ENCODE peak calls at places on chromosomes 11 and 22, in ten cellular contexts. H, G, F, O, S, A, M, X, W and Z are unnamed samples.

GRCh38 chr22:50326225-50326958 is 420 bp downstream of the DENND6B start:
- DNase-seq in H (no peak), G (no peak), F (no peak), O (no peak), S (no peak), A (no peak), M (no peak), X (no peak), W (no peak), Z (no peak)

GRCh38 chr11:80532633-80533232 is 1091.9 kb upstream of the TENM4 start:
- DNase-seq in H (no peak), G (no peak), F (no peak), O (no peak), S (no peak), A (no peak), M (no peak), X (no peak), W (no peak), Z (no peak)

GRCh38 chr11:35355102-35355749 is 64.1 kb downstream of the SLC1A2 start:
- DNase-seq in H (no peak), G (no peak), F (no peak), O (no peak), S (no peak), A (no peak), M (no peak), X (no peak), W (no peak), Z (no peak)

GRCh38 chr11:39443424-39444022 is 2015.9 kb downstream of the LRRC4C start:
- DNase-seq in H (no peak), G (no peak), F (no peak), O (no peak), S (no peak), A (no peak), M (no peak), X (no peak), W (no peak), Z (no peak)

GRCh38 chr11:1829039-1829820 is 5.6 kb upstream of the SYT8 start:
- DNase-seq in H (peak), G (no peak), F (no peak), O (peak), S (no peak), A (peak), M (no peak), X (no peak), W (peak), Z (peak)

GRCh38 chr22:16959345-16959930 is 48.6 kb downstream of the GAB4 start:
- DNase-seq in H (no peak), G (no peak), F (no peak), O (no peak), S (no peak), A (no peak), M (no peak), X (peak), W (no peak), Z (no peak)

GRCh38 chr11:7597620-7598019 is 75.7 kb downstream of the CYB5R2 start:
- DNase-seq in H (peak), G (no peak), F (no peak), O (no peak), S (no peak), A (no peak), M (no peak), X (peak), W (no peak), Z (peak)

GRCh38 chr11:78717031-78717430 is 142.4 kb upstream of the NARS2 start:
- DNase-seq in H (no peak), G (no peak), F (no peak), O (no peak), S (no peak), A (no peak), M (no peak), X (no peak), W (no peak), Z (no peak)

GRCh38 chr22:46605117-46605516 is 15.1 kb upstream of the GRAMD4 start:
- DNase-seq in H (no peak), G (no peak), F (no peak), O (no peak), S (no peak), A (no peak), M (no peak), X (no peak), W (no peak), Z (no peak)

GRCh38 chr11:33620423-33621120 is 80.1 kb downstream of the C11orf91 start:
- DNase-seq in H (no peak), G (peak), F (no peak), O (no peak), S (no peak), A (peak), M (no peak), X (peak), W (peak), Z (no peak)

GRCh38 chr22:45645526-45646414 is 25.9 kb upstream of the ATXN10 start:
- DNase-seq in H (peak), G (peak), F (peak), O (peak), S (peak), A (peak), M (no peak), X (peak), W (peak), Z (no peak)

GRCh38 chr11:113615098-113615497 is 91.0 kb downstream of the TMPRSS5 start:
- DNase-seq in H (no peak), G (no peak), F (no peak), O (no peak), S (no peak), A (no peak), M (no peak), X (no peak), W (no peak), Z (no peak)

GRCh38 chr11:35404397-35404775 is 15.0 kb downstream of the SLC1A2 start:
- DNase-seq in H (no peak), G (peak), F (no peak), O (peak), S (peak), A (peak), M (no peak), X (peak), W (peak), Z (no peak)

GRCh38 chr11:31808268-31808667 is 2.9 kb downstream of the PAX6 start:
- DNase-seq in H (no peak), G (no peak), F (no peak), O (no peak), S (no peak), A (no peak), M (no peak), X (no peak), W (no peak), Z (no peak)

GRCh38 chr11:34775417-34775888 is 140.7 kb downstream of the APIP start:
- DNase-seq in H (no peak), G (no peak), F (no peak), O (no peak), S (no peak), A (no peak), M (no peak), X (no peak), W (no peak), Z (no peak)

GRCh38 chr11:65556470-65557279 is 1.5 kb downstream of the LTBP3 start:
- DNase-seq in H (no peak), G (no peak), F (no peak), O (no peak), S (no peak), A (no peak), M (no peak), X (no peak), W (peak), Z (no peak)

GRCh38 chr11:36627471-36627870 is 29.4 kb upstream of the RAG2 start:
- DNase-seq in H (no peak), G (no peak), F (no peak), O (no peak), S (no peak), A (no peak), M (no peak), X (no peak), W (no peak), Z (no peak)

GRCh38 chr11:121452609-121453150 is at the start of gene SORL1-AS1:
- DNase-seq in H (no peak), G (no peak), F (no peak), O (no peak), S (peak), A (peak), M (no peak), X (peak), W (no peak), Z (no peak)

GRCh38 chr11:86660011-86660595 is 12.3 kb downstream of the ME3 start:
- DNase-seq in H (no peak), G (peak), F (no peak), O (no peak), S (no peak), A (peak), M (no peak), X (no peak), W (peak), Z (no peak)

GRCh38 chr22:43227231-43227630 is 40.3 kb upstream of the TTLL12 start:
- DNase-seq in H (no peak), G (no peak), F (no peak), O (no peak), S (no peak), A (no peak), M (no peak), X (no peak), W (no peak), Z (no peak)

GRCh38 chr22:47131611-47132427 is 369.4 kb downstream of the TBC1D22A start:
- DNase-seq in H (no peak), G (no peak), F (no peak), O (no peak), S (no peak), A (no peak), M (no peak), X (no peak), W (no peak), Z (no peak)

GRCh38 chr22:23220485-23221350 is 40.4 kb downstream of the BCR start:
- DNase-seq in H (no peak), G (peak), F (no peak), O (peak), S (peak), A (peak), M (no peak), X (no peak), W (peak), Z (no peak)

GRCh38 chr11:116984186-116984585 is 114.0 kb downstream of the SIK3 start:
- DNase-seq in H (no peak), G (peak), F (no peak), O (no peak), S (no peak), A (peak), M (no peak), X (no peak), W (peak), Z (no peak)

GRCh38 chr11:14500181-14500651 is 605 bp upstream of the COPB1 start:
- DNase-seq in H (no peak), G (peak), F (no peak), O (peak), S (peak), A (peak), M (no peak), X (peak), W (peak), Z (no peak)

GRCh38 chr11:120526241-120526640 is 14.7 kb downstream of the GRIK4 start:
- DNase-seq in H (no peak), G (no peak), F (no peak), O (no peak), S (no peak), A (no peak), M (no peak), X (no peak), W (no peak), Z (no peak)

GRCh38 chr11:74316772-74317505 is 5.5 kb upstream of the P4HA3 start:
- DNase-seq in H (no peak), G (peak), F (no peak), O (no peak), S (no peak), A (peak), M (no peak), X (no peak), W (peak), Z (no peak)

GRCh38 chr11:128039140-128040021 is 548.0 kb downstream of the ETS1 start:
- DNase-seq in H (peak), G (peak), F (no peak), O (no peak), S (peak), A (peak), M (no peak), X (peak), W (peak), Z (no peak)

GRCh38 chr11:34468209-34468841 is 29.6 kb downstream of the CAT start:
- DNase-seq in H (no peak), G (peak), F (peak), O (no peak), S (peak), A (peak), M (no peak), X (peak), W (peak), Z (no peak)

GRCh38 chr11:107999759-108000455 is 8.8 kb upstream of the CUL5 start:
- DNase-seq in H (no peak), G (peak), F (peak), O (no peak), S (peak), A (peak), M (no peak), X (no peak), W (peak), Z (no peak)

GRCh38 chr11:79006854-79007253 is 432.2 kb upstream of the NARS2 start:
- DNase-seq in H (no peak), G (no peak), F (no peak), O (peak), S (no peak), A (no peak), M (no peak), X (no peak), W (no peak), Z (no peak)

GRCh38 chr11:109424893-109425292 is 2.9 kb downstream of the C11orf87 start:
- DNase-seq in H (no peak), G (no peak), F (no peak), O (no peak), S (peak), A (no peak), M (no peak), X (no peak), W (no peak), Z (no peak)

GRCh38 chr11:63608353-63609345 is 5.6 kb downstream of the PLAAT3 start:
- DNase-seq in H (no peak), G (peak), F (no peak), O (no peak), S (peak), A (peak), M (no peak), X (no peak), W (peak), Z (no peak)

GRCh38 chr22:27391092-27391770 is 410.3 kb downstream of the MN1 start:
- DNase-seq in H (no peak), G (no peak), F (no peak), O (no peak), S (no peak), A (no peak), M (no peak), X (peak), W (peak), Z (no peak)

GRCh38 chr11:126305699-126306098 is 1.8 kb downstream of the DCPS start:
- DNase-seq in H (no peak), G (no peak), F (no peak), O (no peak), S (peak), A (no peak), M (no peak), X (no peak), W (no peak), Z (no peak)

GRCh38 chr22:27032121-27032761 is 374.9 kb downstream of the MIAT start:
- DNase-seq in H (peak), G (no peak), F (no peak), O (peak), S (no peak), A (no peak), M (no peak), X (peak), W (peak), Z (peak)

GRCh38 chr11:60866911-60867870 is at the start of gene ZP1:
- DNase-seq in H (no peak), G (peak), F (no peak), O (no peak), S (no peak), A (no peak), M (no peak), X (peak), W (no peak), Z (peak)

GRCh38 chr11:46485852-46486443 is 94.4 kb upstream of the CHRM4 start:
- DNase-seq in H (no peak), G (no peak), F (no peak), O (no peak), S (no peak), A (no peak), M (no peak), X (no peak), W (no peak), Z (no peak)
- H3K4me3 ChIP-seq in H (no peak), G (no peak), F (no peak), O (no peak), S (no peak), A (no peak), M (no peak), X (no peak), W (no peak), Z (no peak)

GRCh38 chr22:38338772-38339379 is 21.6 kb upstream of the CSNK1E start:
- DNase-seq in H (no peak), G (no peak), F (no peak), O (no peak), S (no peak), A (no peak), M (no peak), X (no peak), W (no peak), Z (no peak)

GRCh38 chr22:38335077-38335476 is 17.8 kb upstream of the CSNK1E start:
- DNase-seq in H (no peak), G (peak), F (no peak), O (no peak), S (no peak), A (peak), M (no peak), X (no peak), W (peak), Z (no peak)

GRCh38 chr22:38336699-38337098 is 19.5 kb upstream of the CSNK1E start:
- DNase-seq in H (no peak), G (no peak), F (no peak), O (no peak), S (no peak), A (no peak), M (no peak), X (no peak), W (no peak), Z (no peak)
- H3K4me3 ChIP-seq in H (peak), G (peak), F (peak), O (no peak), S (no peak), A (no peak), M (peak), X (no peak), W (peak), Z (no peak)

DNA sequence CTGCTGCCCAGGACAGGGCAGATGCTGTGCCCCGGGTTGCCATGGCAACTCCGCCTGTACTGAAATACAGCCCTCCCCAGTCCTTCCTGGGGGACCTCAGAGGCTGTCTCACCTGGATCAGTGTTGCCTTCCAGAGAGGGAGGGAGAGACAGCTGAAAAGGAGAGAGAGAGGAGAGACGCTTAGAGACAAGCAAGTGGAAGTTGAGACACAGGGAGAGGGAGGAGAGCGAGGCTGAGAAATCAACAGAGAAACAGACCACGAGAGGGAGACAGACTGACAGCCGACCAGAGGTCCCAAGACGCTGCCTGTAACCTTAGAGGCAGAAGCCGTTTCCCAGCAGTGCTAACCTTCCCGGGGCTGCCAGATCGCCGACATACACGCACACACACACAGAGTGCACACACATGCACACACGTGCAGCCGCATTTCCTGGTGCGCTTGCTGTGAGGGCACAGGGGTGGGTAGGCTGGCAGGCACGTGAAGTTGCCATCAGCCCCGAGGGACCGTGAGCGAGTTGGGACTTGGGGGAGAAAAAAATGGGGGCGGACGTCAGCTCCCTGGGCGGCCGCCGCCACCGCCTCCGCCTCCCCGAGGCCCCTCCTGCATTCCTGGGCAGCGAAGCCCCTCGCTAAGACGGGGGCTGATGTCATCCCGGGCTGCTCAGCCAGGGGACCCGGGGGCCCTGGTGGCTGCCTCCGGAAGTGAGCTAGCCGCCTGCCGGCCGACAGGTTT is 88.6 kb upstream of the CRYBB3 start:
- DNase-seq in H (peak), G (peak), F (peak), O (peak), S (peak), A (peak), M (no peak), X (peak), W (peak), Z (peak)
- H3K4me3 ChIP-seq in H (peak), G (peak), F (peak), O (peak), S (peak), A (peak), M (peak), X (peak), W (peak), Z (peak)

DNA sequence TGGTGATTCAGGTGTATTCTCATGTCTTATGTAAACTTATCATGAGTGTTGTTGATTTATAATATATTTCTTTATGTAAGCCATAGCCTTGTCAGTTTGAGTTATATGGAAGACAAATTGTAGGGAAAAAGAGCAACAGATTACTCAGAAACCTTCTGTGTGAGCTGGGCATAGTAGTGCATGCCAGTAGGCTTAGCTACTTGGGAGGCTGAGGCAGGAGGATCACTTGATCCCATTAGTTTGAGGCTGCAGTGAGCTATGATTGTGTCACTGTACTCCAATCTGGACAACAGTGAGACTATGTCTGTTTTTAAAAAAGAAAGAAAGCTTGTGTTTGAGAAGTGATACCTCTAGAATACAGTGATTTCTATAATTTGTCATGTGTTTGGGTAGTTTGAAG is 2.2 kb upstream of the RAB30 start:
- DNase-seq in H (no peak), G (no peak), F (no peak), O (no peak), S (no peak), A (no peak), M (no peak), X (no peak), W (no peak), Z (no peak)
- H3K4me3 ChIP-seq in H (no peak), G (no peak), F (no peak), O (no peak), S (peak), A (no peak), M (no peak), X (no peak), W (peak), Z (no peak)

DNA sequence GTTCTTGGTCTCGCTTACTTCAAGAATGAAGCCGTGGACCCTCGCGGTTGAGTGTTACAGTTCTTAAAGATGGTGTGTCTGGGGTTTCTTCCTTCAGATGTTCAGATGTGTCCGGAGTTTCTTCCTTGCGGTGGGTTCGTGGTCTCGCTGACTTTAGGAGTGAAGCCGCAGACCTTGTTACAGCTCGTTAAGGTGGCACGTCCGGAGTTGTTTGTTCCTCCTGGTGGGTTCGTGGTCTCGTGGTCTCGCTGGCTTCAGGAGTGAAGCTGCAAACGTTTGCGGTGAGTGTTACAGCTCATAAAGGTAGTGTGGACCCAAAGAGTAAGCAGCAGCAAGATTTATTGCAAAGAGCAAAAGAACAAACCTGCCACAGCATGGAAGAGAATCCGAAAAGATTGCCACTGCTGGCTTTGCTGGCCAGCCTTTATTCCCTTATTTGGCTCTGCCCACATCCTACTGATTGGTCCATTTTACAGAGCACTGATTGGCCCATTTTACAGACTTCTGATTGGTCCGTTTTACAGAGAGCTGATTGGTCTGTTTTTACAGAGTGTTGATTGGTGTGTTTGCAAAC is 27.1 kb upstream of the NXPE2 start:
- DNase-seq in H (no peak), G (no peak), F (no peak), O (no peak), S (no peak), A (no peak), M (no peak), X (no peak), W (no peak), Z (no peak)
- H3K4me3 ChIP-seq in H (no peak), G (no peak), F (no peak), O (no peak), S (no peak), A (no peak), M (no peak), X (no peak), W (no peak), Z (no peak)

GRCh38 chr11:69817265-69818236 is 1.7 kb downstream of the FGF3 start:
- DNase-seq in H (no peak), G (no peak), F (no peak), O (peak), S (no peak), A (no peak), M (no peak), X (no peak), W (peak), Z (no peak)
- H3K4me3 ChIP-seq in H (peak), G (no peak), F (peak), O (no peak), S (no peak), A (no peak), M (no peak), X (no peak), W (no peak), Z (no peak)